ENCODE peak calls at places on chromosomes 2 and 18, in five cellular contexts. One of them, this sample, is unnamed.

GRCh38 chr2:37585982-37586621 is 85.3 kb downstream of the CDC42EP3 start:
- DNase-seq in sigmoid colon: peak
- DNase-seq in HCT116: peak
- DNase-seq in mesendoderm: no peak
- DNase-seq in fibroblast of pulmonary artery: peak
- DNase-seq in this sample: no peak

GRCh38 chr2:137960223-137960622 is 4.0 kb upstream of the HNMT start:
- DNase-seq in sigmoid colon: no peak
- DNase-seq in mesendoderm: no peak
- DNase-seq in HCT116: no peak
- DNase-seq in fibroblast of pulmonary artery: peak
- DNase-seq in this sample: no peak

GRCh38 chr2:233063976-233064411 is 3.9 kb downstream of the INPP5D start:
- DNase-seq in fibroblast of pulmonary artery: no peak
- DNase-seq in sigmoid colon: no peak
- DNase-seq in HCT116: no peak
- DNase-seq in mesendoderm: no peak
- DNase-seq in this sample: no peak

GRCh38 chr2:3251974-3252373 is 125.6 kb downstream of the EIPR1 start:
- DNase-seq in HCT116: no peak
- DNase-seq in fibroblast of pulmonary artery: peak
- DNase-seq in sigmoid colon: no peak
- DNase-seq in mesendoderm: no peak
- DNase-seq in this sample: no peak

GRCh38 chr18:6874316-6874715 is 144.8 kb downstream of the ARHGAP28 start:
- DNase-seq in mesendoderm: no peak
- DNase-seq in HCT116: no peak
- DNase-seq in fibroblast of pulmonary artery: peak
- DNase-seq in sigmoid colon: no peak
- DNase-seq in this sample: no peak

GRCh38 chr18:46268662-46269061 is 164.5 kb downstream of the HAUS1 start:
- DNase-seq in HCT116: no peak
- DNase-seq in fibroblast of pulmonary artery: no peak
- DNase-seq in mesendoderm: no peak
- DNase-seq in sigmoid colon: no peak
- DNase-seq in this sample: no peak

GRCh38 chr2:61887684-61888303 is 662 bp downstream of the CCT4 start:
- DNase-seq in HCT116: no peak
- DNase-seq in mesendoderm: peak
- DNase-seq in sigmoid colon: no peak
- DNase-seq in fibroblast of pulmonary artery: peak
- DNase-seq in this sample: no peak

GRCh38 chr2:12493031-12493513 is 223.7 kb upstream of the TRIB2 start:
- DNase-seq in HCT116: no peak
- DNase-seq in mesendoderm: peak
- DNase-seq in fibroblast of pulmonary artery: peak
- DNase-seq in sigmoid colon: no peak
- DNase-seq in this sample: no peak

GRCh38 chr2:230872968-230873669 is 8.4 kb downstream of the ITM2C start:
- DNase-seq in HCT116: no peak
- DNase-seq in sigmoid colon: no peak
- DNase-seq in fibroblast of pulmonary artery: no peak
- DNase-seq in mesendoderm: no peak
- DNase-seq in this sample: no peak

GRCh38 chr2:206031162-206031784 is 54.7 kb downstream of the INO80D start:
- DNase-seq in fibroblast of pulmonary artery: peak
- DNase-seq in mesendoderm: no peak
- DNase-seq in sigmoid colon: no peak
- DNase-seq in HCT116: no peak
- DNase-seq in this sample: no peak

GRCh38 chr18:41465386-41465785 is 489.6 kb upstream of the PIK3C3 start:
- DNase-seq in fibroblast of pulmonary artery: no peak
- DNase-seq in sigmoid colon: no peak
- DNase-seq in HCT116: no peak
- DNase-seq in mesendoderm: no peak
- DNase-seq in this sample: no peak

GRCh38 chr2:223618172-223619035 is 16.2 kb upstream of the SCG2 start:
- DNase-seq in mesendoderm: peak
- DNase-seq in fibroblast of pulmonary artery: no peak
- DNase-seq in sigmoid colon: no peak
- DNase-seq in HCT116: no peak
- DNase-seq in this sample: no peak

GRCh38 chr2:197073701-197074433 is 147.4 kb upstream of the PGAP1 start:
- DNase-seq in sigmoid colon: peak
- DNase-seq in mesendoderm: no peak
- DNase-seq in fibroblast of pulmonary artery: peak
- DNase-seq in HCT116: no peak
- DNase-seq in this sample: no peak

GRCh38 chr18:46346213-46346612 is 242.0 kb downstream of the HAUS1 start:
- DNase-seq in mesendoderm: no peak
- DNase-seq in fibroblast of pulmonary artery: no peak
- DNase-seq in sigmoid colon: no peak
- DNase-seq in HCT116: no peak
- DNase-seq in this sample: no peak

GRCh38 chr2:101295895-101296294 is 12.6 kb downstream of the RNF149 start:
- DNase-seq in sigmoid colon: no peak
- DNase-seq in HCT116: no peak
- DNase-seq in fibroblast of pulmonary artery: peak
- DNase-seq in mesendoderm: no peak
- DNase-seq in this sample: no peak

GRCh38 chr2:108260773-108261172 is 21.0 kb downstream of the SULT1C3 start:
- DNase-seq in HCT116: no peak
- DNase-seq in sigmoid colon: no peak
- DNase-seq in fibroblast of pulmonary artery: no peak
- DNase-seq in mesendoderm: no peak
- DNase-seq in this sample: peak

GRCh38 chr2:11411244-11411643 is 54.7 kb downstream of the E2F6 start:
- DNase-seq in sigmoid colon: no peak
- DNase-seq in HCT116: no peak
- DNase-seq in fibroblast of pulmonary artery: no peak
- DNase-seq in mesendoderm: peak
- DNase-seq in this sample: no peak

GRCh38 chr2:29066271-29066860 is 8.0 kb downstream of the PCARE start:
- DNase-seq in mesendoderm: no peak
- DNase-seq in HCT116: no peak
- DNase-seq in fibroblast of pulmonary artery: peak
- DNase-seq in sigmoid colon: no peak
- DNase-seq in this sample: no peak

GRCh38 chr2:69946351-69947077 is 14.9 kb downstream of the ASPRV1 start:
- DNase-seq in fibroblast of pulmonary artery: peak
- DNase-seq in mesendoderm: no peak
- DNase-seq in HCT116: peak
- DNase-seq in sigmoid colon: no peak
- DNase-seq in this sample: no peak

GRCh38 chr2:40450066-40450841 is 1.6 kb downstream of the SLC8A1 start:
- DNase-seq in sigmoid colon: peak
- DNase-seq in fibroblast of pulmonary artery: peak
- DNase-seq in mesendoderm: peak
- DNase-seq in HCT116: no peak
- DNase-seq in this sample: no peak

GRCh38 chr18:77267957-77268356 is 18.3 kb downstream of the GALR1 start:
- DNase-seq in HCT116: no peak
- DNase-seq in sigmoid colon: no peak
- DNase-seq in fibroblast of pulmonary artery: no peak
- DNase-seq in mesendoderm: no peak
- DNase-seq in this sample: no peak

GRCh38 chr2:145169285-145169684 is 649.4 kb upstream of the ZEB2 start:
- DNase-seq in HCT116: no peak
- DNase-seq in mesendoderm: no peak
- DNase-seq in fibroblast of pulmonary artery: no peak
- DNase-seq in sigmoid colon: no peak
- DNase-seq in this sample: no peak

GRCh38 chr2:230327418-230328154 is 593 bp downstream of the SP140L start:
- DNase-seq in HCT116: no peak
- DNase-seq in sigmoid colon: no peak
- DNase-seq in fibroblast of pulmonary artery: no peak
- DNase-seq in mesendoderm: no peak
- DNase-seq in this sample: no peak

GRCh38 chr2:104844813-104845551 is 8.9 kb upstream of the POU3F3 start:
- DNase-seq in HCT116: no peak
- DNase-seq in mesendoderm: peak
- DNase-seq in fibroblast of pulmonary artery: no peak
- DNase-seq in sigmoid colon: no peak
- DNase-seq in this sample: no peak

GRCh38 chr2:69683170-69683971 is 39.8 kb upstream of the AAK1 start:
- DNase-seq in fibroblast of pulmonary artery: peak
- DNase-seq in mesendoderm: peak
- DNase-seq in HCT116: no peak
- DNase-seq in sigmoid colon: no peak
- DNase-seq in this sample: peak

GRCh38 chr2:189569295-189569925 is 11.2 kb downstream of the SLC40A1 start:
- DNase-seq in fibroblast of pulmonary artery: peak
- DNase-seq in mesendoderm: no peak
- DNase-seq in sigmoid colon: no peak
- DNase-seq in HCT116: no peak
- DNase-seq in this sample: no peak

GRCh38 chr18:49690307-49690706 is 123.0 kb downstream of the ACAA2 start:
- DNase-seq in sigmoid colon: no peak
- DNase-seq in fibroblast of pulmonary artery: peak
- DNase-seq in HCT116: peak
- DNase-seq in mesendoderm: no peak
- DNase-seq in this sample: peak

GRCh38 chr2:213232649-213233437 is 51.4 kb upstream of the SPAG16 start:
- DNase-seq in sigmoid colon: no peak
- DNase-seq in fibroblast of pulmonary artery: no peak
- DNase-seq in HCT116: no peak
- DNase-seq in mesendoderm: peak
- DNase-seq in this sample: no peak

GRCh38 chr2:127091886-127092285 is 15.1 kb downstream of the BIN1 start:
- DNase-seq in fibroblast of pulmonary artery: no peak
- DNase-seq in mesendoderm: no peak
- DNase-seq in sigmoid colon: no peak
- DNase-seq in HCT116: no peak
- DNase-seq in this sample: no peak

GRCh38 chr2:12169721-12170120 is 423.3 kb downstream of the LPIN1 start:
- DNase-seq in sigmoid colon: peak
- DNase-seq in fibroblast of pulmonary artery: peak
- DNase-seq in HCT116: no peak
- DNase-seq in mesendoderm: no peak
- DNase-seq in this sample: no peak

GRCh38 chr2:202036601-202037037 is 3.0 kb downstream of the FZD7 start:
- DNase-seq in fibroblast of pulmonary artery: no peak
- DNase-seq in mesendoderm: peak
- DNase-seq in sigmoid colon: peak
- DNase-seq in HCT116: no peak
- DNase-seq in this sample: no peak

DNA sequence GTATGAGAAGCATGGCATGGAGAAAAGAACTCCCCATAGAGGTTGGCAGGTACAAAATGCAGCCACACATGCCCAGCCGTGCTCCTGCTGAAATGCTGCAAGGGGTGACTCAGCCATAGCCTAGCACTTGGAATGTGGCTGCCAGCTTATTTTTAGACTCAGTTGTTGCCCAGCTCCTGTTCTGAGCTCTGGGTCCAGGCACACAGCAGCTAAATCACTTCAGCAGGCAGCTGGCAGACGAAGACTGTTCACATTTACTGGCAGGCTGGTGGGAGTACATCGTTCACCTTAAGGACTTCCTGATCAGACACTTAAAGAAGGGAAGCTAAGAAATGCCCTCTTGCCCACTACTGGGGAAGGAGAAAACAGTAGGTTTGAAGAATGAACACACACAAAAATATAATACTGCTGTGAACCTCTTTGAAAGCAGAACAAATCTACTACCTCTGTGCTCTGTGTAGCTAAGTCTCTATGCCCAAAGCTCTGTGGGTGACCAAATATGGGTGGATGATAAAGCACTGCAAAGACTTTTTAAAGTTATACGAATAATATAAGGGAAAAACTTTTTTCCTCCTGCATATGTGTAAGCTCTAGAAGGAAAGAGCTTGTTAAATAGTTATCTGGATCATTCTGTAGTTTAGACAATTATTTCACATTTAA is 146.1 kb downstream of the LNPK start:
- DNase-seq in sigmoid colon: peak
- DNase-seq in HCT116: peak
- DNase-seq in mesendoderm: peak
- DNase-seq in fibroblast of pulmonary artery: no peak
- DNase-seq in this sample: no peak
- H3K4me3 ChIP-seq in sigmoid colon: peak
- H3K4me3 ChIP-seq in HCT116: peak
- H3K4me3 ChIP-seq in mesendoderm: no peak
- H3K4me3 ChIP-seq in fibroblast of pulmonary artery: no peak
- H3K4me3 ChIP-seq in this sample: no peak

DNA sequence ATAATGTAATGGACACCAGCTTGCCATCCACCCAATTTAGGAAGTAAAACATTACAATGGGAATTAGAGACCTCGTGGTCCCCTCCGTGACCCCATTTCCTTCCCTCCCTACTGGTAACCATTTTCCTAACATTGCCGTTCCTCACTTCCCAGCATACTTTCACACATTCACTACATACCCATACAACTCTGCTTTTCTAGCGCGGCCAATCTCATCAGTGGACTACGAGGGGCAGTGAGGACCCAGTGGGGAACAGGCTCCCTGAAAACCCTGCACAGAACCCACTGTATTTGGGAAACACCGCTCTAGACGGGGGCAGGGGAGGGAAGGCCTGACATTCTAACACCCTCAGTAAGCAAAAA is 1.1 kb downstream of the ENOSF1 start:
- DNase-seq in mesendoderm: peak
- DNase-seq in HCT116: no peak
- DNase-seq in fibroblast of pulmonary artery: no peak
- DNase-seq in sigmoid colon: no peak
- DNase-seq in this sample: no peak
- H3K4me3 ChIP-seq in mesendoderm: peak
- H3K4me3 ChIP-seq in HCT116: peak
- H3K4me3 ChIP-seq in fibroblast of pulmonary artery: peak
- H3K4me3 ChIP-seq in sigmoid colon: peak
- H3K4me3 ChIP-seq in this sample: peak

GRCh38 chr18:79070486-79070885 is 1.3 kb downstream of the ATP9B start:
- DNase-seq in HCT116: no peak
- DNase-seq in mesendoderm: no peak
- DNase-seq in fibroblast of pulmonary artery: no peak
- DNase-seq in sigmoid colon: no peak
- DNase-seq in this sample: no peak
- H3K4me3 ChIP-seq in HCT116: peak
- H3K4me3 ChIP-seq in mesendoderm: no peak
- H3K4me3 ChIP-seq in fibroblast of pulmonary artery: peak
- H3K4me3 ChIP-seq in sigmoid colon: peak
- H3K4me3 ChIP-seq in this sample: peak

GRCh38 chr2:25570161-25570840 is 103.1 kb downstream of the DTNB start:
- DNase-seq in sigmoid colon: no peak
- DNase-seq in HCT116: no peak
- DNase-seq in mesendoderm: no peak
- DNase-seq in fibroblast of pulmonary artery: peak
- DNase-seq in this sample: peak

GRCh38 chr2:25567406-25567805 is 106.0 kb downstream of the DTNB start:
- DNase-seq in HCT116: peak
- DNase-seq in mesendoderm: peak
- DNase-seq in fibroblast of pulmonary artery: peak
- DNase-seq in sigmoid colon: no peak
- DNase-seq in this sample: no peak

GRCh38 chr2:25576596-25576995 is 96.8 kb downstream of the DTNB start:
- DNase-seq in HCT116: no peak
- DNase-seq in sigmoid colon: no peak
- DNase-seq in mesendoderm: no peak
- DNase-seq in fibroblast of pulmonary artery: no peak
- DNase-seq in this sample: peak

GRCh38 chr2:25566694-25567093 is 106.7 kb downstream of the DTNB start:
- DNase-seq in HCT116: no peak
- DNase-seq in mesendoderm: no peak
- DNase-seq in sigmoid colon: no peak
- DNase-seq in fibroblast of pulmonary artery: peak
- DNase-seq in this sample: no peak

GRCh38 chr2:25572638-25573037 is 100.7 kb downstream of the DTNB start:
- DNase-seq in sigmoid colon: no peak
- DNase-seq in mesendoderm: no peak
- DNase-seq in fibroblast of pulmonary artery: no peak
- DNase-seq in HCT116: no peak
- DNase-seq in this sample: no peak
- H3K4me3 ChIP-seq in sigmoid colon: no peak
- H3K4me3 ChIP-seq in mesendoderm: no peak
- H3K4me3 ChIP-seq in fibroblast of pulmonary artery: no peak
- H3K4me3 ChIP-seq in HCT116: no peak
- H3K4me3 ChIP-seq in this sample: no peak